ENCODE peak calls at places on chromosomes 16 and 17, in four cellular contexts. B is B cell, R is esophagus muscularis mucosa, A is fibroblast of the conjunctiva. O is an unnamed sample.
A peak's percentile ranks its signal among the peaks of the same experiment; 100 is the strongest.

GRCh38 chr16:25707982-25708583 is 16.3 kb downstream of the HS3ST4 start:
- DNase-seq in R (no peak), B (no peak), A (no peak), O (no peak)

GRCh38 chr17:75504347-75505151 is 10.8 kb downstream of the CASKIN2 start:
- DNase-seq in A (no peak), R (no peak), B (peak; percentile 69), O (no peak)

GRCh38 chr16:50169555-50170096 is 16.5 kb downstream of the TENT4B start:
- DNase-seq in B (no peak), A (no peak), R (no peak), O (no peak)

GRCh38 chr17:72529386-72529785 is 408.6 kb downstream of the SOX9 start:
- DNase-seq in R (no peak), A (no peak), B (no peak), O (no peak)

GRCh38 chr17:83073389-83074063 is 5.9 kb upstream of the METRNL start:
- DNase-seq in A (no peak), B (no peak), R (no peak), O (no peak)

GRCh38 chr17:73064084-73064938 is 28.2 kb downstream of the SLC39A11 start:
- DNase-seq in A (no peak), R (no peak), B (no peak), O (no peak)

GRCh38 chr17:78174870-78175642 is 6.7 kb downstream of the SYNGR2 start:
- DNase-seq in A (no peak), B (no peak), R (no peak), O (no peak)

GRCh38 chr17:29237476-29238132 is 9.1 kb upstream of the CRYBA1 start:
- DNase-seq in B (no peak), R (no peak), A (peak; percentile 35), O (no peak)

GRCh38 chr17:58960068-58960467 is 146.6 kb downstream of the TRIM37 start:
- DNase-seq in A (peak; percentile 26), R (no peak), B (no peak), O (no peak)

GRCh38 chr17:73887739-73888138 is 243.5 kb upstream of the SDK2 start:
- DNase-seq in R (no peak), A (no peak), B (no peak), O (no peak)

GRCh38 chr16:728131-728889 is 1.4 kb downstream of the HAGHL start:
- DNase-seq in B (peak; percentile 91), R (no peak), A (no peak), O (peak; percentile 83)

GRCh38 chr16:12501727-12502457 is 301.8 kb downstream of the CPPED1 start:
- DNase-seq in B (no peak), R (no peak), A (no peak), O (peak; percentile 26)

GRCh38 chr17:68909066-68909465 is 46.1 kb downstream of the ABCA8 start:
- DNase-seq in B (no peak), R (no peak), A (peak; percentile 90), O (peak; percentile 87)

GRCh38 chr16:3101018-3101840 is 2.1 kb upstream of the ZSCAN10 start:
- DNase-seq in R (no peak), A (no peak), B (peak; percentile 65), O (no peak)

GRCh38 chr16:87713469-87714229 is 52.1 kb downstream of the KLHDC4 start:
- DNase-seq in R (no peak), B (peak; percentile 54), A (no peak), O (no peak)

GRCh38 chr16:59849716-59850115 is 1115.6 kb upstream of the GOT2 start:
- DNase-seq in R (no peak), A (no peak), B (no peak), O (no peak)